ENCODE peak calls at places on chromosomes 12 and 14, in six cellular contexts. One of them, this sample, is unnamed.
A peak's percentile ranks its signal among the peaks of the same experiment; 100 is the strongest.

GRCh38 chr12:2640709-2641108 is 154.1 kb upstream of the FKBP4 start:
- DNase-seq in neuronal stem cell: no peak
- DNase-seq in IMR-90: peak; percentile 99
- DNase-seq in mesenchymal stem cell: peak; percentile 96
- DNase-seq in H1: no peak
- DNase-seq in trophoblast cell: peak; percentile 70
- DNase-seq in this sample: peak; percentile 56

GRCh38 chr12:88391556-88391955 is 188.7 kb downstream of the KITLG start:
- DNase-seq in IMR-90: peak; percentile 88
- DNase-seq in mesenchymal stem cell: peak; percentile 82
- DNase-seq in neuronal stem cell: no peak
- DNase-seq in trophoblast cell: no peak
- DNase-seq in H1: no peak
- DNase-seq in this sample: no peak

GRCh38 chr12:61137677-61138380 is 1122.4 kb upstream of the USP15 start:
- DNase-seq in H1: no peak
- DNase-seq in trophoblast cell: no peak
- DNase-seq in mesenchymal stem cell: no peak
- DNase-seq in neuronal stem cell: no peak
- DNase-seq in IMR-90: no peak
- DNase-seq in this sample: no peak

GRCh38 chr12:80293347-80293746 is 150.7 kb upstream of the PTPRQ start:
- DNase-seq in H1: no peak
- DNase-seq in trophoblast cell: no peak
- DNase-seq in mesenchymal stem cell: no peak
- DNase-seq in IMR-90: no peak
- DNase-seq in neuronal stem cell: no peak
- DNase-seq in this sample: no peak

GRCh38 chr12:14185441-14186192 is 179.9 kb upstream of the ATF7IP start:
- DNase-seq in H1: peak; percentile 60
- DNase-seq in mesenchymal stem cell: peak; percentile 36
- DNase-seq in IMR-90: peak; percentile 38
- DNase-seq in trophoblast cell: peak; percentile 33
- DNase-seq in neuronal stem cell: peak; percentile 57
- DNase-seq in this sample: peak; percentile 67

GRCh38 chr14:99281396-99281795 is 9.4 kb upstream of the BCL11B start:
- DNase-seq in trophoblast cell: no peak
- DNase-seq in mesenchymal stem cell: no peak
- DNase-seq in neuronal stem cell: no peak
- DNase-seq in H1: peak; percentile 31
- DNase-seq in IMR-90: no peak
- DNase-seq in this sample: no peak

GRCh38 chr12:86530996-86531655 is 274.9 kb upstream of the MGAT4C start:
- DNase-seq in mesenchymal stem cell: no peak
- DNase-seq in IMR-90: no peak
- DNase-seq in trophoblast cell: no peak
- DNase-seq in H1: no peak
- DNase-seq in neuronal stem cell: no peak
- DNase-seq in this sample: no peak

GRCh38 chr14:63039800-63040380 is 5.4 kb downstream of the KCNH5 start:
- DNase-seq in trophoblast cell: peak; percentile 7
- DNase-seq in neuronal stem cell: no peak
- DNase-seq in IMR-90: peak; percentile 84
- DNase-seq in mesenchymal stem cell: peak; percentile 39
- DNase-seq in H1: no peak
- DNase-seq in this sample: no peak

GRCh38 chr14:93106541-93107156 is 9.1 kb downstream of the ITPK1 start:
- DNase-seq in H1: no peak
- DNase-seq in mesenchymal stem cell: no peak
- DNase-seq in trophoblast cell: no peak
- DNase-seq in neuronal stem cell: no peak
- DNase-seq in IMR-90: no peak
- DNase-seq in this sample: no peak

GRCh38 chr12:31928246-31929139 is 30.7 kb upstream of the RESF1 start:
- DNase-seq in neuronal stem cell: no peak
- DNase-seq in mesenchymal stem cell: no peak
- DNase-seq in trophoblast cell: no peak
- DNase-seq in IMR-90: no peak
- DNase-seq in H1: no peak
- DNase-seq in this sample: no peak

GRCh38 chr14:32934891-32935633 is 3.6 kb upstream of the NPAS3 start:
- DNase-seq in trophoblast cell: no peak
- DNase-seq in neuronal stem cell: no peak
- DNase-seq in mesenchymal stem cell: peak; percentile 43
- DNase-seq in H1: peak; percentile 62
- DNase-seq in IMR-90: no peak
- DNase-seq in this sample: peak; percentile 49

GRCh38 chr12:95788637-95789036 is 1.9 kb downstream of the NTN4 start:
- DNase-seq in mesenchymal stem cell: peak; percentile 47
- DNase-seq in H1: no peak
- DNase-seq in neuronal stem cell: no peak
- DNase-seq in IMR-90: peak; percentile 68
- DNase-seq in trophoblast cell: no peak
- DNase-seq in this sample: no peak

GRCh38 chr12:113198286-113198685 is 12.8 kb downstream of the RITA1 start:
- DNase-seq in trophoblast cell: no peak
- DNase-seq in H1: no peak
- DNase-seq in mesenchymal stem cell: no peak
- DNase-seq in IMR-90: no peak
- DNase-seq in neuronal stem cell: no peak
- DNase-seq in this sample: no peak

GRCh38 chr12:105562727-105563072 is 232.2 kb downstream of the C12orf75 start:
- DNase-seq in mesenchymal stem cell: no peak
- DNase-seq in H1: no peak
- DNase-seq in IMR-90: no peak
- DNase-seq in neuronal stem cell: no peak
- DNase-seq in trophoblast cell: no peak
- DNase-seq in this sample: no peak
- H3K4ac ChIP-seq in mesenchymal stem cell: no peak overlapping the region
- H3K4ac ChIP-seq in H1: no peak overlapping the region
- H3K4ac ChIP-seq in IMR-90: peak overlapping the region; percentile 69
- H3K4ac ChIP-seq in neuronal stem cell: no peak overlapping the region
- H3K4ac ChIP-seq in trophoblast cell: no peak overlapping the region
- H3K4ac ChIP-seq in this sample: no peak overlapping the region

DNA sequence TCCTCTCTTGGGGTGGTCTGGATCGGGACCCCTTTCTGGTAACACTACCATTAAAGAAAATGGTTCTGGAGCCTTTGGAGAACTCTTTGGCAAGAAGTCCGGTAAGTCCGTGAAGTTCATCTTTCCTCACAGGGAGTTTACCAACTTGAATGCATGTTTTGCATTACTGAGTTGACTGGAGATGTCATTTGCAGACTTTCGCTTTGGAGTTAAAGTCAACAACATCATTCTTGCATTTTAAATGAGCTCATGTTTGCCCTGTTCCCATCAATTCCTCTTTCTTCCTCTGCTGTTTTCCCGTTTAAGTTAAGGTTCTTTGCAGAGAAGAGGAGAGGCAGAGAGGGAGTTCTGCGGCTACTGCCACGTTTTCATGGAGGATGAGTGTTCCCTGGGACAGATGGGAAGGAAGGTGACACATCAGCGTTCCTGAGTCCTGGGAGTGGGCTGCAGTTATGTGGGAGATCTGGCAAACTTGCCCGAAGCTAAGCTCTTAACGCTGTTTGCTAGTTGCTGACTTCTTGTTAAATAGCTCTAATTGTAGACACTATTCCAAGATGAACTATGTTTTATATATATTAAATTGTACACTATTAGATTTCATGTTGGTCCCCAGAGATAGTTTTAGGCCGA is 18.8 kb upstream of the PRICKLE1 start:
- DNase-seq in mesenchymal stem cell: no peak
- DNase-seq in neuronal stem cell: no peak
- DNase-seq in IMR-90: no peak
- DNase-seq in H1: no peak
- DNase-seq in trophoblast cell: peak; percentile 3
- DNase-seq in this sample: no peak
- H3K14ac ChIP-seq in mesenchymal stem cell: no peak overlapping the region
- H3K14ac ChIP-seq in neuronal stem cell: no peak overlapping the region
- H3K14ac ChIP-seq in IMR-90: no peak overlapping the region
- H3K14ac ChIP-seq in H1: no peak overlapping the region
- H3K14ac ChIP-seq in trophoblast cell: no peak overlapping the region
- H3K14ac ChIP-seq in this sample: no peak overlapping the region

GRCh38 chr12:124543591-124544310 is 23.7 kb downstream of the NCOR2 start:
- DNase-seq in IMR-90: no peak
- DNase-seq in H1: no peak
- DNase-seq in neuronal stem cell: no peak
- DNase-seq in mesenchymal stem cell: peak; percentile 76
- DNase-seq in trophoblast cell: no peak
- DNase-seq in this sample: no peak

GRCh38 chr12:124544311-124544970 is 23.0 kb downstream of the NCOR2 start:
- DNase-seq in H1: no peak
- DNase-seq in neuronal stem cell: no peak
- DNase-seq in IMR-90: no peak
- DNase-seq in trophoblast cell: no peak
- DNase-seq in mesenchymal stem cell: peak; percentile 65
- DNase-seq in this sample: no peak

GRCh38 chr12:124545508-124546418 is 21.6 kb downstream of the NCOR2 start:
- DNase-seq in IMR-90: peak; percentile 43
- DNase-seq in neuronal stem cell: no peak
- DNase-seq in mesenchymal stem cell: peak; percentile 98
- DNase-seq in trophoblast cell: no peak
- DNase-seq in H1: no peak
- DNase-seq in this sample: no peak

GRCh38 chr12:124543052-124543590 is 24.3 kb downstream of the NCOR2 start:
- DNase-seq in neuronal stem cell: no peak
- DNase-seq in mesenchymal stem cell: peak; percentile 81
- DNase-seq in H1: no peak
- DNase-seq in trophoblast cell: peak; percentile 42
- DNase-seq in IMR-90: no peak
- DNase-seq in this sample: no peak

DNA sequence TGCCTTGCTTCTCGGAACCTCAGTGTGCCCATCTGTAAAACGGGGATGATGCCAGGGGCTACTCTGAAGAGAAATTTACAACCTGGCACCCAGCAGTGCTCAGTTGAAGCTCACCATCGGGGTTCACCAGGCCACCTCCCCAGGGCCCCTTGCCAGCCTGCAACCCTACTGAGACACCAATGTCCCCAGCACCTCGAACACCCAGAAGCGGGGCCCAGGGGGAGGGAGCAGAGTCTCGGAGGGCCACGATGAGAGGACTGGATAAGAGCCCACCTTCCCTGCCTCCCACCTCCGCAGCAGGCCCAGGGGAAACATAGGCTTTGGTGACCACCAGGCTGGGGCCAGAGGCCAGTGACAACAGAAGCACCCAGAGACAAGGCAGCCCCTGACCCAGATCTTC is 22.4 kb downstream of the NCOR2 start:
- DNase-seq in neuronal stem cell: no peak
- DNase-seq in trophoblast cell: no peak
- DNase-seq in mesenchymal stem cell: no peak
- DNase-seq in H1: no peak
- DNase-seq in IMR-90: no peak
- DNase-seq in this sample: no peak
- H3K23ac ChIP-seq in neuronal stem cell: no peak overlapping the region
- H3K23ac ChIP-seq in trophoblast cell: no peak overlapping the region
- H3K23ac ChIP-seq in mesenchymal stem cell: no peak overlapping the region
- H3K23ac ChIP-seq in H1: no peak overlapping the region
- H3K23ac ChIP-seq in IMR-90: no peak overlapping the region
- H3K23ac ChIP-seq in this sample: no peak overlapping the region

GRCh38 chr12:6336859-6337744 is 4.8 kb downstream of the TNFRSF1A start:
- DNase-seq in neuronal stem cell: no peak
- DNase-seq in trophoblast cell: no peak
- DNase-seq in mesenchymal stem cell: no peak
- DNase-seq in IMR-90: no peak
- DNase-seq in H1: no peak
- DNase-seq in this sample: no peak
- H3K4ac ChIP-seq in neuronal stem cell: peak overlapping the region; percentile 70
- H3K4ac ChIP-seq in trophoblast cell: peak overlapping the region; percentile 35
- H3K4ac ChIP-seq in mesenchymal stem cell: peak overlapping the region; percentile 100
- H3K4ac ChIP-seq in IMR-90: peak overlapping the region; percentile 96
- H3K4ac ChIP-seq in H1: peak overlapping the region; percentile 23
- H3K4ac ChIP-seq in this sample: peak overlapping the region; percentile 15

GRCh38 chr12:7205091-7205490 is 15.6 kb downstream of the PEX5 start:
- DNase-seq in mesenchymal stem cell: no peak
- DNase-seq in H1: no peak
- DNase-seq in trophoblast cell: no peak
- DNase-seq in IMR-90: no peak
- DNase-seq in neuronal stem cell: no peak
- DNase-seq in this sample: no peak
- H3K14ac ChIP-seq in mesenchymal stem cell: no peak overlapping the region
- H3K14ac ChIP-seq in H1: no peak overlapping the region
- H3K14ac ChIP-seq in trophoblast cell: no peak overlapping the region
- H3K14ac ChIP-seq in IMR-90: no peak overlapping the region
- H3K14ac ChIP-seq in neuronal stem cell: no peak overlapping the region
- H3K14ac ChIP-seq in this sample: no peak overlapping the region

GRCh38 chr12:57230381-57231155 is 1.1 kb downstream of the SHMT2 start:
- DNase-seq in neuronal stem cell: no peak
- DNase-seq in mesenchymal stem cell: no peak
- DNase-seq in trophoblast cell: no peak
- DNase-seq in H1: no peak
- DNase-seq in IMR-90: no peak
- DNase-seq in this sample: no peak
- H3K23ac ChIP-seq in neuronal stem cell: peak overlapping the region; percentile 21
- H3K23ac ChIP-seq in mesenchymal stem cell: no peak overlapping the region
- H3K23ac ChIP-seq in trophoblast cell: no peak overlapping the region
- H3K23ac ChIP-seq in H1: no peak overlapping the region
- H3K23ac ChIP-seq in IMR-90: peak overlapping the region; percentile 99
- H3K23ac ChIP-seq in this sample: no peak overlapping the region